ENCODE peak calls at places on chromosomes 16 and 17, in eight cellular contexts. Q, V, W, K, G, H, E and C are unnamed samples.

GRCh38 chr16:620700-621525 is 9.9 kb upstream of the WFIKKN1 start:
- DNase-seq in E (no peak), K (no peak), V (no peak), H (no peak), W (no peak), Q (no peak), G (no peak), C (no peak)

GRCh38 chr16:1020591-1020990 is 39.0 kb downstream of the SOX8 start:
- DNase-seq in W (no peak), H (no peak), G (no peak), Q (no peak), K (no peak), E (no peak), V (no peak), C (no peak)

GRCh38 chr16:4572715-4573114 is 16.6 kb downstream of the C16orf96 start:
- DNase-seq in H (peak; percentile 48), W (no peak), V (no peak), Q (no peak), K (no peak), E (no peak), G (no peak), C (no peak)

GRCh38 chr17:76714822-76715461 is 4.2 kb upstream of the MXRA7 start:
- DNase-seq in H (peak; percentile 81), Q (peak; percentile 77), W (no peak), V (peak; percentile 71), K (peak; percentile 81), G (peak; percentile 79), E (peak; percentile 69), C (no peak)

GRCh38 chr16:86496929-86497381 is 13.4 kb upstream of the FOXF1 start:
- DNase-seq in K (no peak), G (no peak), H (no peak), E (no peak), Q (no peak), W (no peak), V (no peak), C (no peak)

GRCh38 chr17:75049057-75049456 is 2.0 kb downstream of the KCTD2 start:
- DNase-seq in H (no peak), E (no peak), K (no peak), V (no peak), W (no peak), G (no peak), Q (no peak), C (no peak)

GRCh38 chr16:14063618-14064581 is 7.2 kb upstream of the MRTFB start:
- DNase-seq in K (no peak), W (no peak), E (no peak), V (no peak), H (no peak), Q (no peak), G (no peak), C (no peak)

GRCh38 chr17:42554250-42555121 is 1.8 kb downstream of the HSD17B1 start:
- DNase-seq in G (peak; percentile 95), H (peak; percentile 93), V (peak; percentile 90), K (peak; percentile 77), W (peak; percentile 28), Q (peak; percentile 71), E (peak; percentile 62), C (no peak)

GRCh38 chr17:55451203-55451641 is 29.6 kb upstream of the MMD start:
- DNase-seq in K (no peak), E (no peak), H (no peak), W (no peak), G (no peak), Q (no peak), V (no peak), C (no peak)

GRCh38 chr16:56558024-56558747 is 6.7 kb upstream of the MT4 start:
- DNase-seq in W (peak; percentile 23), V (no peak), G (no peak), H (no peak), E (no peak), K (no peak), Q (no peak), C (no peak)

GRCh38 chr16:4693956-4694663 is 748 bp downstream of the NUDT16L1 start:
- DNase-seq in K (no peak), W (peak; percentile 17), H (peak; percentile 75), E (peak; percentile 37), Q (peak; percentile 57), V (peak; percentile 41), G (peak; percentile 42), C (no peak)

GRCh38 chr17:79940381-79941087 is 95.1 kb downstream of the TBC1D16 start:
- DNase-seq in K (no peak), Q (no peak), V (no peak), G (no peak), E (no peak), W (no peak), H (peak; percentile 24), C (no peak)

GRCh38 chr16:20899503-20900298 is 457 bp downstream of the DCUN1D3 start:
- DNase-seq in W (no peak), E (no peak), H (no peak), G (peak; percentile 44), K (no peak), V (no peak), Q (no peak), C (no peak)

GRCh38 chr16:1890701-1891035 is 18.7 kb upstream of the MEIOB start:
- DNase-seq in G (no peak), K (no peak), W (no peak), H (no peak), E (no peak), V (no peak), Q (no peak), C (no peak)